ENCODE peak calls at places on chromosome 14, in six cellular contexts. One of them, this sample, is unnamed.

GRCh38 chr14:51304956-51305355 is 64.9 kb downstream of the TMX1 start:
- DNase-seq in tibial nerve: no peak
- DNase-seq in PC-3: peak; percentile 95
- DNase-seq in HCT116: no peak
- DNase-seq in colonic mucosa: no peak
- DNase-seq in psoas muscle: no peak
- DNase-seq in this sample: no peak

GRCh38 chr14:97021571-97022171 is 224.5 kb downstream of the VRK1 start:
- DNase-seq in tibial nerve: no peak
- DNase-seq in PC-3: peak; percentile 50
- DNase-seq in HCT116: peak; percentile 18
- DNase-seq in colonic mucosa: no peak
- DNase-seq in psoas muscle: no peak
- DNase-seq in this sample: no peak

GRCh38 chr14:90017371-90017770 is 44.4 kb upstream of the KCNK13 start:
- DNase-seq in tibial nerve: no peak
- DNase-seq in PC-3: no peak
- DNase-seq in HCT116: no peak
- DNase-seq in colonic mucosa: no peak
- DNase-seq in psoas muscle: no peak
- DNase-seq in this sample: no peak

GRCh38 chr14:66643344-66643743 is 135.4 kb downstream of the GPHN start:
- DNase-seq in tibial nerve: no peak
- DNase-seq in PC-3: peak; percentile 50
- DNase-seq in HCT116: no peak
- DNase-seq in colonic mucosa: no peak
- DNase-seq in psoas muscle: no peak
- DNase-seq in this sample: no peak

GRCh38 chr14:41285193-41285748 is 321.4 kb upstream of the LRFN5 start:
- DNase-seq in tibial nerve: no peak
- DNase-seq in PC-3: peak; percentile 76
- DNase-seq in HCT116: no peak
- DNase-seq in colonic mucosa: no peak
- DNase-seq in psoas muscle: no peak
- DNase-seq in this sample: no peak

GRCh38 chr14:54193871-54194270 is 202.9 kb upstream of the CDKN3 start:
- DNase-seq in tibial nerve: no peak
- DNase-seq in PC-3: no peak
- DNase-seq in HCT116: no peak
- DNase-seq in colonic mucosa: no peak
- DNase-seq in psoas muscle: no peak
- DNase-seq in this sample: no peak

GRCh38 chr14:35789651-35790050 is 19.4 kb downstream of the RALGAPA1 start:
- DNase-seq in tibial nerve: no peak
- DNase-seq in PC-3: no peak
- DNase-seq in HCT116: no peak
- DNase-seq in colonic mucosa: no peak
- DNase-seq in psoas muscle: no peak
- DNase-seq in this sample: no peak

GRCh38 chr14:55780156-55780946 is 200.3 kb downstream of the KTN1 start:
- DNase-seq in tibial nerve: peak; percentile 61
- DNase-seq in PC-3: peak; percentile 89
- DNase-seq in HCT116: no peak
- DNase-seq in colonic mucosa: no peak
- DNase-seq in psoas muscle: peak; percentile 54
- DNase-seq in this sample: peak; percentile 87

GRCh38 chr14:91419044-91419397 is 1.4 kb upstream of the CCDC88C start:
- DNase-seq in tibial nerve: no peak
- DNase-seq in PC-3: no peak
- DNase-seq in HCT116: no peak
- DNase-seq in colonic mucosa: no peak
- DNase-seq in psoas muscle: no peak
- DNase-seq in this sample: no peak

GRCh38 chr14:71594828-71595227 is 337.4 kb upstream of the RGS6 start:
- DNase-seq in tibial nerve: no peak
- DNase-seq in PC-3: no peak
- DNase-seq in HCT116: no peak
- DNase-seq in colonic mucosa: no peak
- DNase-seq in psoas muscle: no peak
- DNase-seq in this sample: no peak

GRCh38 chr14:99745307-99745951 is 47.8 kb upstream of the EML1 start:
- DNase-seq in tibial nerve: no peak
- DNase-seq in PC-3: no peak
- DNase-seq in HCT116: no peak
- DNase-seq in colonic mucosa: no peak
- DNase-seq in psoas muscle: no peak
- DNase-seq in this sample: no peak

GRCh38 chr14:58844544-58844943 is 206.8 kb downstream of the DACT1 start:
- DNase-seq in tibial nerve: no peak
- DNase-seq in PC-3: no peak
- DNase-seq in HCT116: no peak
- DNase-seq in colonic mucosa: no peak
- DNase-seq in psoas muscle: no peak
- DNase-seq in this sample: no peak

DNA sequence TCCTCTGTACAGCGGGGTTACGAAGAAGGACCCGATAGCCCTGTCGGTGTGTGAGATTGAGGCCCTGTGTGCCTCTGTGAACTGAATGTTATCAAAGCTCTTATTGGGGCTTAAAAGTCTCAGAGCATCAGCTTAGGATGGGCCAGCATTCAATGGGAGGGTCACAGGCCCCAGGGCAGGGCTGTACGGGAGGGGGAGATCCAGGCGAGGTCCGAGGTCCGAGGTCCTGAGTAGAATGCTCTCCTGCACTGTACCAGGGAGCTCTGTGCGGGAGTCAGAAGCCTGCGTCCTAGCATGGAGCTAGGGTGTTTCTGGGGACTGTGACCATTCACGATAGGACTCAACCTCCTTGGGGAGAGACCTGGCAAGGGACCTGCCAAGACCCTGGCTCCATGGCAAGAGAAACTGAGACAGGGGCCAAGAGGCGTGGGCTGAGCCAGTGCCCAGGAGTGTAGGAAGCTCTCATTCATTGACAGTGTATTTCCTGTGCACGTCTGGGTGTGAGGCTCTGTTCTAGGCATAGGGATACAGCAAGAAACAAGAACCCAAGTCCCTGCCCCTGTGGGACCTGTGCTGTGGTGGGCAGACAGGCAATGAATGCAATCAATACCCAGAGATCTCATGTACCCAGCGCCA is 12.0 kb upstream of the FAM181A start:
- DNase-seq in tibial nerve: no peak
- DNase-seq in PC-3: no peak
- DNase-seq in HCT116: no peak
- DNase-seq in colonic mucosa: no peak
- DNase-seq in psoas muscle: peak; percentile 36
- DNase-seq in this sample: peak; percentile 28
- H3K27ac ChIP-seq in tibial nerve: no peak overlapping the region
- H3K27ac ChIP-seq in PC-3: no peak overlapping the region
- H3K27ac ChIP-seq in HCT116: no peak overlapping the region
- H3K27ac ChIP-seq in colonic mucosa: no peak overlapping the region
- H3K27ac ChIP-seq in psoas muscle: no peak overlapping the region
- H3K27ac ChIP-seq in this sample: no peak overlapping the region

GRCh38 chr14:104588066-104588857 is 8.7 kb downstream of the C14orf180 start:
- DNase-seq in tibial nerve: no peak
- DNase-seq in PC-3: no peak
- DNase-seq in HCT116: no peak
- DNase-seq in colonic mucosa: no peak
- DNase-seq in psoas muscle: no peak
- DNase-seq in this sample: no peak
- TF ChIP-seq CTCF in tibial nerve: no peak
- TF ChIP-seq CTCF in PC-3: no peak
- TF ChIP-seq CTCF in HCT116: no peak
- TF ChIP-seq CTCF in colonic mucosa: no peak
- TF ChIP-seq CTCF in psoas muscle: no peak
- TF ChIP-seq CTCF in this sample: no peak

GRCh38 chr14:20971705-20972021 is 16.4 kb downstream of the RNASE2 start:
- DNase-seq in tibial nerve: no peak
- DNase-seq in PC-3: no peak
- DNase-seq in HCT116: no peak
- DNase-seq in colonic mucosa: no peak
- DNase-seq in psoas muscle: no peak
- DNase-seq in this sample: no peak

GRCh38 chr14:20973501-20973900 is 16.3 kb upstream of the METTL17 start:
- DNase-seq in tibial nerve: no peak
- DNase-seq in PC-3: no peak
- DNase-seq in HCT116: no peak
- DNase-seq in colonic mucosa: no peak
- DNase-seq in psoas muscle: no peak
- DNase-seq in this sample: no peak

GRCh38 chr14:20970983-20971704 is 15.9 kb downstream of the RNASE2 start:
- DNase-seq in tibial nerve: peak; percentile 60
- DNase-seq in PC-3: peak; percentile 89
- DNase-seq in HCT116: peak; percentile 65
- DNase-seq in colonic mucosa: peak; percentile 82
- DNase-seq in psoas muscle: peak; percentile 91
- DNase-seq in this sample: peak; percentile 79

GRCh38 chr14:20969336-20969735 is 14.0 kb downstream of the RNASE2 start:
- DNase-seq in tibial nerve: no peak
- DNase-seq in PC-3: no peak
- DNase-seq in HCT116: no peak
- DNase-seq in colonic mucosa: no peak
- DNase-seq in psoas muscle: no peak
- DNase-seq in this sample: no peak

DNA sequence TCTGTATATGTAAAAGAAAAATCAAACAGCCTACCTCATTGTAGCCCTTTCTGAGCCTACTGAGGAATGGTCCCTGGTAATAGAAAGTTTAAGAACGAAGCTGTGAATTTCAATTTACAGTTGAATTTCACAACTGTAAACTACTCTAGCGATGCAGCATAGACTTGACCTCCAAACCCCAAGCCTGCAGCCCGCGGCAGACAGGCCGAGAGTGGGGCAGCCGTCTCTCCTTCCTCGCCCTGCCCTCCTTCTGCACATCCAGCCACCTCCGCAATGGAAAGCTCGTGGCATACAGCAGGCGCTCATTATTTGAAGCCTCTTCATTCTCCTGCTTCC is 15.3 kb downstream of the RNASE2 start:
- DNase-seq in tibial nerve: no peak
- DNase-seq in PC-3: no peak
- DNase-seq in HCT116: no peak
- DNase-seq in colonic mucosa: no peak
- DNase-seq in psoas muscle: no peak
- DNase-seq in this sample: no peak
- H3K4me3 ChIP-seq in tibial nerve: peak overlapping the region; percentile 52
- H3K4me3 ChIP-seq in PC-3: peak overlapping the region; percentile 77
- H3K4me3 ChIP-seq in HCT116: peak overlapping the region; percentile 61
- H3K4me3 ChIP-seq in colonic mucosa: peak overlapping the region; percentile 50
- H3K4me3 ChIP-seq in psoas muscle: peak overlapping the region; percentile 75
- H3K4me3 ChIP-seq in this sample: peak overlapping the region; percentile 39

GRCh38 chr14:73610692-73611091 is 1.6 kb upstream of the ACOT6 start:
- DNase-seq in tibial nerve: no peak
- DNase-seq in PC-3: peak; percentile 29
- DNase-seq in HCT116: no peak
- DNase-seq in colonic mucosa: peak; percentile 26
- DNase-seq in psoas muscle: no peak
- DNase-seq in this sample: no peak
- H3K27ac ChIP-seq in tibial nerve: no peak overlapping the region
- H3K27ac ChIP-seq in PC-3: no peak overlapping the region
- H3K27ac ChIP-seq in HCT116: no peak overlapping the region
- H3K27ac ChIP-seq in colonic mucosa: no peak overlapping the region
- H3K27ac ChIP-seq in psoas muscle: no peak overlapping the region
- H3K27ac ChIP-seq in this sample: no peak overlapping the region

GRCh38 chr14:85856430-85856829 is 326.5 kb downstream of the FLRT2 start:
- DNase-seq in tibial nerve: no peak
- DNase-seq in PC-3: no peak
- DNase-seq in HCT116: no peak
- DNase-seq in colonic mucosa: no peak
- DNase-seq in psoas muscle: no peak
- DNase-seq in this sample: no peak
- TF ChIP-seq CTCF in tibial nerve: no peak
- TF ChIP-seq CTCF in PC-3: peak; percentile 31
- TF ChIP-seq CTCF in HCT116: no peak
- TF ChIP-seq CTCF in colonic mucosa: no peak
- TF ChIP-seq CTCF in psoas muscle: no peak
- TF ChIP-seq CTCF in this sample: peak; percentile 69

DNA sequence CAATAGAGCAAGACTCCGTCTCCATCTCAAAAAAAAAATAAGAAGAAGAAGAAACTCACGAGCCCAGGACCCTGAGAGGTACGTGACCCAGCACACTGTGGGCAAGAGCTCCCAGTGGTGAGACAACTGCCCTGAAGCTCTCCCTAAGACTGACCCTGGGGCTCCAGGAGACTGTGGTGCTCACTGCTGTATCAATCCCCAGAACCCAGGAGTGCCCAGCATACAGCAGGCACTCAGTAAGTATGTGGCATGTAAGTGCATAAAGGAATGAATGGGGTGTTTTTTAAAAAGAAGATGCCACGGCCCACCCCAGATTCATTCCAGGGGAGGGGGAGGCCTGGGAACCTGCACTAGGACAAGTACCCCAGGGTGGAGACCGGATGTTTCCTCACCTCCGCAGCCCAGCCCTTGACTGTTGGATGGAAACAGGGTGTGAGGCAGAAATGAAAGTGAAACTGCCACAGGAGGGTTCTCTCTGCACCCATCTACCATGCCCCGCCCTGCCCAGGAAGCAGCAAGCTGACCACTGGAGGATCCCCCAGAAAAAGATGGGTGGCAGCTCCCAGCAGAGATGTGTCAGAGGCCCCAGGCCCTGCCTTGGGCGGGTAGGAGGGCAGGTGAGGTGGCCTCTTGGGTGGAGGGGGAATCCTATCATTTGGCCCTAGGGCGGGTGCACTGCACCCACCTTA is 12.2 kb downstream of the ITPK1 start:
- DNase-seq in tibial nerve: no peak
- DNase-seq in PC-3: no peak
- DNase-seq in HCT116: no peak
- DNase-seq in colonic mucosa: peak; percentile 79
- DNase-seq in psoas muscle: peak; percentile 61
- DNase-seq in this sample: no peak
- H3K4me3 ChIP-seq in tibial nerve: no peak overlapping the region
- H3K4me3 ChIP-seq in PC-3: no peak overlapping the region
- H3K4me3 ChIP-seq in HCT116: no peak overlapping the region
- H3K4me3 ChIP-seq in colonic mucosa: no peak overlapping the region
- H3K4me3 ChIP-seq in psoas muscle: no peak overlapping the region
- H3K4me3 ChIP-seq in this sample: no peak overlapping the region

GRCh38 chr14:26577711-26578110 is 20.1 kb downstream of the NOVA1 start:
- DNase-seq in tibial nerve: no peak
- DNase-seq in PC-3: no peak
- DNase-seq in HCT116: no peak
- DNase-seq in colonic mucosa: no peak
- DNase-seq in psoas muscle: no peak
- DNase-seq in this sample: no peak
- H3K27ac ChIP-seq in tibial nerve: no peak overlapping the region
- H3K27ac ChIP-seq in PC-3: no peak overlapping the region
- H3K27ac ChIP-seq in HCT116: no peak overlapping the region
- H3K27ac ChIP-seq in colonic mucosa: no peak overlapping the region
- H3K27ac ChIP-seq in psoas muscle: no peak overlapping the region
- H3K27ac ChIP-seq in this sample: no peak overlapping the region